ENCODE peak calls at places on chromosomes 6 and 20, in ten cellular contexts. W, E, O, Q, H, S, V, I, T and C are unnamed samples.
A peak's percentile ranks its signal among the peaks of the same experiment; 100 is the strongest.

GRCh38 chr6:31776961-31777666 is at the start of gene VWA7:
- DNase-seq in T (peak; percentile 65), W (peak; percentile 68), H (peak; percentile 91), V (peak; percentile 54), O (peak; percentile 44), Q (peak; percentile 84), I (no peak), S (peak; percentile 73), E (peak; percentile 77), C (no peak)

GRCh38 chr20:57429579-57430202 is 38.5 kb downstream of the RBM38 start:
- DNase-seq in S (peak; percentile 70), W (no peak), T (peak; percentile 23), E (no peak), I (no peak), V (peak; percentile 49), H (peak; percentile 80), O (no peak), Q (peak; percentile 23), C (no peak)

GRCh38 chr20:56439784-56440291 is 27.8 kb downstream of the CASS4 start:
- DNase-seq in W (peak; percentile 78), T (peak; percentile 97), V (peak; percentile 96), I (no peak), E (peak; percentile 63), O (no peak), Q (no peak), S (peak; percentile 97), H (peak; percentile 37), C (peak; percentile 41)

GRCh38 chr6:161618816-161619454 is 345.1 kb upstream of the AGPAT4 start:
- DNase-seq in S (peak; percentile 69), W (peak; percentile 20), T (peak; percentile 71), E (peak; percentile 17), H (peak; percentile 35), I (no peak), Q (peak; percentile 10), O (no peak), V (peak; percentile 45), C (no peak)

GRCh38 chr6:106630366-106630765 is 988 bp downstream of the QRSL1 start:
- DNase-seq in H (no peak), E (no peak), S (no peak), O (no peak), W (no peak), Q (no peak), I (no peak), V (no peak), T (no peak), C (no peak)

GRCh38 chr6:34200340-34200971 is 36.2 kb upstream of the HMGA1 start:
- DNase-seq in W (no peak), Q (no peak), I (no peak), O (no peak), S (peak; percentile 29), E (no peak), H (no peak), V (no peak), T (no peak), C (no peak)

GRCh38 chr6:23446394-23447001 is 679.5 kb upstream of the NRSN1 start:
- DNase-seq in E (peak; percentile 7), W (no peak), O (no peak), I (no peak), T (peak; percentile 72), Q (peak; percentile 1), S (peak; percentile 66), H (peak; percentile 34), V (peak; percentile 46), C (no peak)

GRCh38 chr6:19663479-19663878 is 173.7 kb upstream of the ID4 start:
- DNase-seq in E (no peak), S (no peak), V (no peak), H (no peak), T (no peak), O (no peak), W (no peak), Q (no peak), I (no peak), C (no peak)

GRCh38 chr6:147564556-147564955 is 56.1 kb downstream of the SAMD5 start:
- DNase-seq in O (no peak), Q (no peak), I (no peak), S (no peak), H (no peak), E (no peak), V (no peak), W (no peak), T (no peak), C (no peak)

GRCh38 chr6:134363323-134364039 is 45.6 kb upstream of the SGK1 start:
- DNase-seq in O (no peak), S (peak; percentile 78), I (no peak), E (no peak), Q (peak; percentile 82), W (no peak), H (peak; percentile 98), V (peak; percentile 94), T (peak; percentile 86), C (no peak)

GRCh38 chr6:35216412-35216732 is 2.6 kb downstream of the SCUBE3 start:
- DNase-seq in T (no peak), I (no peak), V (no peak), W (no peak), E (no peak), S (no peak), H (no peak), O (no peak), Q (no peak), C (no peak)

GRCh38 chr6:148758492-148758891 is 11.7 kb downstream of the UST start:
- DNase-seq in H (no peak), V (no peak), W (no peak), O (no peak), I (no peak), T (no peak), Q (no peak), E (peak; percentile 21), S (no peak), C (no peak)
- TF ChIP-seq CTCF in H (no peak), V (no peak), W (no peak), O (no peak), I (no peak), T (no peak), Q (no peak), E (no peak), S (no peak), C (no peak)

GRCh38 chr20:32682508-32682987 is 8.8 kb upstream of the C20orf203 start:
- DNase-seq in S (no peak), T (no peak), E (no peak), I (no peak), H (no peak), V (no peak), O (no peak), W (no peak), Q (no peak), C (no peak)

GRCh38 chr20:32678948-32679347 is 5.2 kb upstream of the C20orf203 start:
- DNase-seq in H (no peak), I (no peak), E (peak; percentile 55), W (peak; percentile 56), O (no peak), Q (no peak), T (no peak), S (no peak), V (no peak), C (no peak)

GRCh38 chr20:32680544-32681174 is 6.9 kb upstream of the C20orf203 start:
- DNase-seq in O (no peak), I (no peak), V (no peak), Q (no peak), S (no peak), W (no peak), E (no peak), T (no peak), H (no peak), C (no peak)

GRCh38 chr20:32685541-32686529 is 12.1 kb upstream of the C20orf203 start:
- DNase-seq in H (no peak), W (peak; percentile 46), O (no peak), E (peak; percentile 64), S (peak; percentile 95), V (peak; percentile 12), Q (no peak), I (no peak), T (peak; percentile 88), C (peak; percentile 48)

GRCh38 chr20:32681175-32682084 is 7.7 kb upstream of the C20orf203 start:
- DNase-seq in V (no peak), H (peak; percentile 78), W (no peak), T (peak; percentile 26), O (no peak), I (peak; percentile 83), S (no peak), E (no peak), Q (no peak), C (no peak)
- TF ChIP-seq CTCF in V (no peak), H (no peak), W (no peak), T (no peak), O (no peak), I (no peak), S (no peak), E (no peak), Q (no peak), C (no peak)

GRCh38 chr20:16701296-16701695 is 28.5 kb upstream of the SNRPB2 start:
- DNase-seq in V (no peak), Q (peak; percentile 2), W (no peak), T (no peak), S (no peak), I (no peak), E (no peak), H (peak; percentile 6), O (no peak), C (no peak)
- TF ChIP-seq CTCF in V (peak; percentile 42), Q (peak; percentile 50), W (peak; percentile 46), T (peak; percentile 14), S (no peak), I (peak; percentile 61), E (peak; percentile 36), H (peak; percentile 42), O (no peak), C (no peak)

GRCh38 chr20:46089338-46090094 is at the start of gene NCOA5:
- DNase-seq in T (peak; percentile 97), V (peak; percentile 94), Q (peak; percentile 88), I (peak; percentile 96), O (peak; percentile 88), S (peak; percentile 96), E (peak; percentile 97), H (peak; percentile 94), W (peak; percentile 97), C (peak; percentile 92)

GRCh38 chr20:46084805-46085792 is 4.7 kb downstream of the NCOA5 start:
- DNase-seq in T (peak; percentile 12), V (no peak), Q (no peak), H (peak; percentile 12), O (no peak), E (no peak), I (no peak), S (peak; percentile 50), W (no peak), C (no peak)

GRCh38 chr20:46088409-46089075 is 1.2 kb downstream of the NCOA5 start:
- DNase-seq in V (no peak), O (no peak), I (no peak), S (peak; percentile 22), Q (no peak), E (no peak), W (no peak), T (peak; percentile 12), H (peak; percentile 47), C (no peak)

GRCh38 chr20:46089076-46089337 is 755 bp downstream of the NCOA5 start:
- DNase-seq in E (no peak), H (no peak), W (no peak), Q (no peak), O (no peak), T (no peak), S (no peak), I (no peak), V (no peak), C (no peak)

DNA sequence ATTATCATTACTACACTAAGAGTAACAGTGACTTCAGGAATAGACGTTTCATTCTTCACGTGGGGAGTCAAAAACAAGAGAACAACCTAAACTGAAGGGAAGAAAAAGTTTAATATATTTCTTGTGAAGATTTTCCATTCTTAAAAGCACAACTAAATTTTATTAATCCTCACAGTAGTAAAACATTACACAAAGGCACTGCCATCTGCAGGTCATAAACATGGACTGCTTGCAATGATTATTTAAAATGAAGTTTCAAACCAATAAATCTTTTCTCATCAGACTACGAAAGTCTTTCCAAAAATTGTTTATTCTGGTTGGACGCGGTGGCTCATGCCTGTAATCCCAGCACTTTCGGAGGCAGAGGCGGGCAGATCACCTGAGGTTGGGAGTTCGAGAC is 2.6 kb downstream of the NCOA5 start:
- DNase-seq in T (peak; percentile 13), Q (no peak), E (no peak), I (no peak), V (no peak), W (no peak), H (no peak), S (peak; percentile 41), O (no peak), C (no peak)
- TF ChIP-seq CTCF in T (peak; percentile 39), Q (peak; percentile 53), E (peak; percentile 42), I (peak; percentile 61), V (peak; percentile 41), W (peak; percentile 45), H (peak; percentile 41), S (peak; percentile 38), O (no peak), C (peak; percentile 14)